ENCODE peak calls at places on chromosomes 1 and 21, in eight cellular contexts. I is HEK293T, G is ACHN, F is cerebellum, K is H9, R is NCI-H1092, L is 8988T, U is NCI-H345. C is an unnamed sample.

GRCh38 chr1:100921110-100921706 is 25.3 kb downstream of the SLC30A7 start:
- DNase-seq in K (no peak), R (peak), U (peak), L (no peak), I (peak), G (peak), F (peak), C (peak)

GRCh38 chr1:1943834-1944570 is 24.9 kb upstream of the TMEM52 start:
- DNase-seq in I (peak), G (peak), R (no peak), F (peak), K (peak), L (peak), U (peak), C (no peak)

GRCh38 chr1:224784606-224785328 is 144.7 kb upstream of the DNAH14 start:
- DNase-seq in K (no peak), G (no peak), R (no peak), L (no peak), F (no peak), U (no peak), I (no peak), C (peak)

GRCh38 chr1:16072095-16072494 is 1.4 kb downstream of the FAM131C start:
- DNase-seq in F (no peak), R (no peak), K (no peak), U (no peak), G (no peak), I (no peak), L (no peak), C (no peak)

GRCh38 chr1:6554907-6555778 is at the start of gene TAS1R1:
- DNase-seq in U (no peak), G (no peak), I (no peak), F (peak), L (no peak), R (no peak), K (no peak), C (peak)

GRCh38 chr1:28415246-28415645 is 45.7 kb downstream of the PHACTR4 start:
- DNase-seq in I (no peak), G (no peak), K (no peak), U (no peak), R (no peak), L (no peak), F (no peak), C (no peak)

GRCh38 chr1:30856260-30856790 is 52.2 kb downstream of the SDC3 start:
- DNase-seq in U (peak), G (no peak), I (peak), R (peak), L (no peak), K (no peak), F (no peak), C (no peak)

GRCh38 chr1:46248122-46248920 is 758 bp downstream of the RAD54L start:
- DNase-seq in I (peak), F (no peak), G (peak), R (peak), U (peak), K (peak), L (no peak), C (no peak)

GRCh38 chr1:108080448-108080847 is 115.5 kb upstream of the VAV3 start:
- DNase-seq in U (no peak), K (no peak), G (no peak), L (no peak), F (no peak), R (no peak), I (no peak), C (no peak)

GRCh38 chr1:31587720-31588423 is 11.6 kb downstream of the TINAGL1 start:
- DNase-seq in U (peak), R (peak), L (peak), F (peak), G (peak), K (peak), I (peak), C (no peak)

GRCh38 chr1:31421404-31422040 is 8.5 kb downstream of the SERINC2 start:
- DNase-seq in G (peak), L (no peak), K (peak), I (no peak), R (no peak), F (no peak), U (no peak), C (no peak)

GRCh38 chr1:220267630-220268029 is 4.6 kb downstream of the RAB3GAP2 start:
- DNase-seq in R (no peak), I (no peak), K (no peak), L (no peak), U (no peak), G (no peak), F (no peak), C (no peak)

GRCh38 chr1:101365881-101366280 is 129.1 kb downstream of the S1PR1 start:
- DNase-seq in R (no peak), I (no peak), L (no peak), F (no peak), G (no peak), U (no peak), K (no peak), C (no peak)

GRCh38 chr21:37383066-37383465 is 16.5 kb downstream of the DYRK1A start:
- DNase-seq in F (no peak), I (no peak), K (no peak), G (no peak), U (no peak), L (no peak), R (no peak), C (no peak)

GRCh38 chr1:101002551-101002950 is 23.0 kb downstream of the DPH5 start:
- DNase-seq in F (no peak), L (no peak), K (no peak), I (peak), G (no peak), R (no peak), U (no peak), C (no peak)

GRCh38 chr1:16300436-16300835 is 51.8 kb downstream of the FBXO42 start:
- DNase-seq in I (no peak), R (no peak), G (no peak), F (peak), U (no peak), K (no peak), L (no peak), C (no peak)

GRCh38 chr1:155970531-155971167 is 7.7 kb downstream of the ARHGEF2 start:
- DNase-seq in G (peak), F (peak), L (no peak), K (peak), I (no peak), U (no peak), R (no peak), C (no peak)

GRCh38 chr1:197130677-197131304 is 15.7 kb downstream of the ASPM start:
- DNase-seq in U (no peak), F (no peak), K (no peak), G (peak), R (no peak), L (no peak), I (no peak), C (no peak)

GRCh38 chr1:2194319-2194897 is at the start of gene FAAP20:
- DNase-seq in K (peak), F (peak), L (peak), I (peak), G (peak), U (peak), R (peak), C (no peak)

GRCh38 chr1:166738873-166739272 is 100.4 kb upstream of the POGK start:
- DNase-seq in G (no peak), K (no peak), I (no peak), U (no peak), R (no peak), L (no peak), F (no peak), C (no peak)

GRCh38 chr1:21935891-21936365 is 1.2 kb downstream of the HSPG2 start:
- DNase-seq in F (no peak), U (no peak), I (no peak), K (no peak), L (no peak), R (no peak), G (no peak), C (no peak)

GRCh38 chr1:162722036-162722435 is 68.5 kb upstream of the HSD17B7 start:
- DNase-seq in F (peak), G (no peak), R (no peak), L (no peak), K (no peak), I (no peak), U (no peak), C (no peak)

GRCh38 chr1:32783851-32784250 is 33.3 kb downstream of the YARS1 start:
- DNase-seq in K (no peak), I (no peak), F (no peak), L (no peak), R (no peak), U (no peak), G (peak), C (no peak)